ENCODE peak calls at places on chromosomes 2 and 18, in seven cellular contexts. V is CD8-positive, alpha-beta T cell; U is BE2C; L is PC-9; W is stomach; K is mammary epithelial cell; X is adrenal gland. P is an unnamed sample. For H3K36me3, the result is how much of the 10 kb centered on the place peaks cover.

GRCh38 chr2:108447947-108448677 is 894 bp upstream of the GCC2 start:
- DNase-seq in X (no peak), K (no peak), L (no peak), W (peak), V (peak), U (peak), P (no peak)

GRCh38 chr2:88483200-88483599 is 30.7 kb upstream of the FOXI3 start:
- DNase-seq in X (no peak), L (peak), V (no peak), U (no peak), W (no peak), K (no peak), P (no peak)

GRCh38 chr18:10233082-10233875 is 221.2 kb upstream of the APCDD1 start:
- DNase-seq in W (no peak), V (no peak), U (no peak), L (no peak), K (no peak), X (no peak), P (no peak)

GRCh38 chr2:174688079-174688478 is 76.2 kb downstream of the CHRNA1 start:
- DNase-seq in K (peak), V (no peak), L (no peak), U (no peak), W (no peak), X (no peak), P (peak)

GRCh38 chr18:78378403-78378802 is 601.2 kb upstream of the SALL3 start:
- DNase-seq in V (no peak), U (no peak), K (no peak), X (no peak), L (no peak), W (no peak), P (no peak)

GRCh38 chr2:66665124-66665984 is 230.4 kb downstream of the MEIS1 start:
- DNase-seq in X (no peak), K (peak), U (no peak), W (no peak), L (no peak), V (no peak), P (peak)

GRCh38 chr2:37224063-37224462 is 7.3 kb downstream of the CEBPZ start:
- DNase-seq in W (no peak), V (no peak), X (no peak), L (no peak), K (no peak), U (no peak), P (no peak)

GRCh38 chr2:219071189-219071816 is 10.6 kb upstream of the IHH start:
- DNase-seq in V (no peak), L (peak), U (no peak), X (no peak), W (peak), K (peak), P (peak)

GRCh38 chr18:5106730-5107129 is 90.3 kb downstream of the AKAIN1 start:
- DNase-seq in V (no peak), U (no peak), K (no peak), L (no peak), W (no peak), X (no peak), P (no peak)

GRCh38 chr2:10170256-10170655 is 47.7 kb downstream of the RRM2 start:
- DNase-seq in W (no peak), X (no peak), L (no peak), K (peak), V (no peak), U (no peak), P (peak)

GRCh38 chr18:4582677-4583076 is 127.6 kb upstream of the DLGAP1 start:
- DNase-seq in L (no peak), X (no peak), U (no peak), V (no peak), K (no peak), W (no peak), P (no peak)

GRCh38 chr18:62566818-62567217 is 44.0 kb downstream of the ZCCHC2 start:
- DNase-seq in L (no peak), V (no peak), W (no peak), U (no peak), X (no peak), K (no peak), P (no peak)

GRCh38 chr2:140526575-140526974 is 1604.2 kb downstream of the LRP1B start:
- DNase-seq in K (peak), W (no peak), L (peak), X (no peak), V (no peak), U (no peak), P (peak)

GRCh38 chr2:31107588-31108300 is 30.5 kb downstream of the GALNT14 start:
- DNase-seq in X (no peak), U (no peak), V (no peak), K (peak), L (no peak), W (no peak), P (peak)

GRCh38 chr2:200471324-200471848 is 38.5 kb downstream of the KCTD18 start:
- DNase-seq in X (no peak), V (peak), W (no peak), L (no peak), U (peak), K (peak), P (peak)

GRCh38 chr18:51569153-51569552 is 371.7 kb upstream of the MEX3C start:
- DNase-seq in K (no peak), L (no peak), X (no peak), V (no peak), W (no peak), U (no peak), P (no peak)

GRCh38 chr2:234494361-234495075 is 2.4 kb downstream of the ARL4C start:
- DNase-seq in U (no peak), V (no peak), W (peak), K (peak), X (no peak), L (peak), P (peak)

GRCh38 chr2:38386831-38387230 is 9.8 kb upstream of the ATL2 start:
- DNase-seq in L (no peak), W (no peak), V (no peak), U (no peak), K (no peak), X (no peak), P (no peak)

GRCh38 chr2:191486584-191487320 is 191.2 kb upstream of the NABP1 start:
- DNase-seq in X (no peak), W (no peak), K (peak), L (peak), V (no peak), U (peak), P (peak)

GRCh38 chr18:61702007-61702406 is 190.8 kb downstream of the RNF152 start:
- DNase-seq in V (no peak), W (no peak), K (peak), L (no peak), U (no peak), X (no peak), P (peak)

GRCh38 chr2:201208563-201209252 is 25.8 kb downstream of the CASP10 start:
- DNase-seq in X (peak), L (no peak), W (no peak), V (no peak), U (no peak), K (no peak), P (no peak)

GRCh38 chr2:134177351-134177931 is 76.4 kb upstream of the MGAT5 start:
- DNase-seq in X (peak), V (no peak), L (no peak), W (peak), K (peak), U (no peak), P (no peak)

GRCh38 chr18:55289775-55290174 is 298.2 kb downstream of the TCF4 start:
- DNase-seq in W (no peak), L (no peak), V (no peak), K (no peak), U (no peak), X (no peak), P (no peak)

GRCh38 chr2:89763581-89764485 is 1072.4 kb downstream of the RPIA start:
- DNase-seq in L (no peak), U (peak), X (peak), V (no peak), W (peak), K (no peak), P (no peak)

GRCh38 chr2:9782197-9782719 is 61.0 kb upstream of the TAF1B start:
- DNase-seq in K (peak), W (no peak), L (peak), U (no peak), X (no peak), V (peak), P (peak)

GRCh38 chr18:42078711-42079110 is 123.7 kb downstream of the PIK3C3 start:
- DNase-seq in X (no peak), U (no peak), K (no peak), L (no peak), V (no peak), W (no peak), P (no peak)

GRCh38 chr18:46148810-46149209 is 44.6 kb downstream of the HAUS1 start:
- DNase-seq in U (peak), V (peak), K (peak), W (peak), X (peak), L (peak), P (peak)

GRCh38 chr2:105789745-105790466 is 45.2 kb downstream of the NCK2 start:
- DNase-seq in U (no peak), K (peak), X (peak), V (peak), L (no peak), W (no peak), P (peak)

GRCh38 chr2:101097638-101098037 is 53.5 kb downstream of the TBC1D8 start:
- DNase-seq in V (no peak), X (no peak), W (no peak), L (no peak), K (no peak), U (no peak), P (no peak)

GRCh38 chr2:11338580-11338979 is 5.9 kb downstream of the ROCK2 start:
- DNase-seq in U (no peak), K (no peak), W (no peak), L (no peak), X (no peak), V (no peak), P (no peak)

GRCh38 chr2:32372519-32373182 is 15.8 kb downstream of the BIRC6 start:
- DNase-seq in X (no peak), L (no peak), W (no peak), K (no peak), U (no peak), V (no peak), P (no peak)

GRCh38 chr18:29188760-29189159 is 1011.8 kb upstream of the CDH2 start:
- DNase-seq in V (no peak), U (no peak), X (no peak), L (no peak), K (peak), W (no peak), P (peak)

GRCh38 chr2:101341421-101341820 is 32.9 kb upstream of the RNF149 start:
- DNase-seq in X (no peak), W (no peak), K (no peak), L (no peak), U (no peak), V (no peak), P (no peak)

GRCh38 chr2:37527362-37527761 is 144.1 kb downstream of the CDC42EP3 start:
- DNase-seq in U (no peak), K (no peak), V (no peak), X (no peak), W (no peak), L (no peak), P (peak)

GRCh38 chr2:227862741-227863588 is 8.5 kb upstream of the DAW1 start:
- DNase-seq in W (no peak), K (peak), V (no peak), X (no peak), U (no peak), L (peak), P (peak)

GRCh38 chr2:62198237-62198633 is 2.3 kb downstream of the B3GNT2 start:
- DNase-seq in K (no peak), W (no peak), V (no peak), X (no peak), U (no peak), L (no peak), P (no peak)

DNA sequence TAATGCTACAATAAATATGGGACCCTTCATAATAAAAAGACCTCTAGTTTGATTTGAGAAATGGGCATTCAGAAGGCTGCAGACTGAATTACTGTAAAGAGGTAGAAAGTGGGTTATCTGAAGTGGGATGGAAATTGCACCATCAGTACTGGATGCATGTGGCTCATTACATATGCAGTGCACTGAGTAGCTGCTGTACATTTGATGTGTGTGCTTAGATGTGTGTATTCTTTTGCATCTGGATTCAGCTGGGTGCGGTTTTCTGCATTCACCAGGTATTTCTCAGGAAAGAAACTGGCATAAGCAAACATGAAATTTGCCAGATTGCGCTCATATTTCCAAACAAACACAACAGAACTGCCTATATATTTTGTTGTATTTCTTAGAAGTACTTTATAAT is 38.2 kb downstream of the NDC80 start:
- DNase-seq in L (no peak), W (no peak), V (no peak), U (no peak), X (no peak), K (no peak), P (no peak)
- H3K4me3 ChIP-seq in L (no peak), W (no peak), V (no peak), U (no peak), X (no peak), K (no peak), P (no peak)

DNA sequence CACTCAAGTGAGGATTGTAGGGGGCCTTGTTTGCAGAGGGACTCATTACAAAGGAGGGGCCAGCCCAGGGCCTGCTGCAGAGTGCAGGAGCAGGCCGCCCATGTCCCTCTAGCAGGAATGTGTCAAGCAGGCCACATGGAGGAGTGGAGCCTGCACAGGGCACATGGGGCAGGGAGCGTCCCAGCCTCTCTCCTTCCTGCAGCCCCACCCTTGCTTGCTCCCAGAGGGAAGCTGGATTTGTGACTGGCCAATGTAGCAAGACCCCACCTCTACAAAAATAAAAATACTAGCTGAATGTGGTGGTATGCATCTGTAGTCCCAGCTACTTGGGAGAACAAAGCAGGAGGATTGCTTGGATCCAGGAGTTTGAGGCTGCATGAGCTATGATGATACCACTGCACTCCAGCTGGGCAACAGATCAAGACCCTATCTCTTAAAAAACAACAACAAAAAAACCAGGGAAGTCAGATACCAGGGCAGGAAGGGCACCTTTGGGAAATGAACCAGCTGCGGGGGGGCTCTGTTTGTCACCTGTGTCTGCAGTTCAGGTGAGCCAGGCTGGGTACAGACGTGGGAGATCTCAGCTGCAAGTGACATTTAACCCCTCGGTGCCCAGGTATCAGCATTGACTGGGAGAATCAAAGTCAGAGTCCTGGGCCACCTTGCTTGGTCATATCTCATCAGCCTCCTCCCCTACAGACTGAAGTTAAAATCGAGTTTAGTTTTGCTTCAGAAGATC is 27.7 kb downstream of the IMPA2 start:
- DNase-seq in X (no peak), W (no peak), K (no peak), L (no peak), V (no peak), U (no peak), P (no peak)
- H3K36me3 ChIP-seq in X (under half), W (half or more), K (under half), L (under half), V (under half), U (under half), P (under half)

DNA sequence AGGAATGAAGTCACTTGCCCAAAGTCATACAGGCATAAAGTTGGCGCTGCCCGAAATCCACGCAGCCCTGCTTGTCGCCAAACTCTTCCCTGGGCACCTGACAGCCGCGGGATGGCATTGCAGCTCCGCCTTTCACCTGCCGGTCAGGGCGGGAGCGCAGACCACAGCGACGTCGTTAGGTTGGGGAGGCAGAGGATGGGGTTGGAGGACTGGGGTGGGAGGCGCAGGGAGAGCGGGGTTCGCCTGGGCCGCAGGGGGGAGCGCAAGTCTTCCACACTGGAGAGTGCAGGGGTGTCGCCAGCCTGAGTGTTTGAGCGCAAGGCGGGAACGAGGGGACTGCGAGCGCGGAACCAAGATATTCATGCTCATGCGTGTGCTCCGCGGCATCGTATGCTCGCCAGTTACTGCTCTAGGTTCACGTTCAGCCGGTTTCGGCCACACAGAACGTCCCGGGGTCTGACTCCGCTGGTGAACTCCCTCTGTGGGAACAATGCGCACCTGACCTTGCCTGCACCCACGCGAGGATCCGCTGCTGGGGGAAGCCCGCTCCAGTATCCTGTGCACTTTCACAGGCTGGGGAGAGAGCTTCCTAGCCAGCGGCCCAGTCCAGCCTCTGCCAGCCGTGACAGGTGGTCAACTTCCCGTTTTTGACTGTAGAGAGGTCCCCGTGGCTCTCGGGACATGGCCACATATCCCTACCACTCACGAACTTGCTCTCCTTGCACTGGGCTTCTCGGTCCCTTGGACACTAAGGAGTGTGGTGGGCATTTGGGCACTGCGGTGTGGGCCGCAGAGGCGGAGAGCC is 767 bp upstream of the NPPC start:
- DNase-seq in X (peak), K (no peak), L (no peak), U (no peak), W (no peak), V (no peak), P (peak)
- TF ChIP-seq CTCF in X (no peak), K (no peak), L (no peak), U (no peak), W (no peak), V (no peak), P (no peak)

DNA sequence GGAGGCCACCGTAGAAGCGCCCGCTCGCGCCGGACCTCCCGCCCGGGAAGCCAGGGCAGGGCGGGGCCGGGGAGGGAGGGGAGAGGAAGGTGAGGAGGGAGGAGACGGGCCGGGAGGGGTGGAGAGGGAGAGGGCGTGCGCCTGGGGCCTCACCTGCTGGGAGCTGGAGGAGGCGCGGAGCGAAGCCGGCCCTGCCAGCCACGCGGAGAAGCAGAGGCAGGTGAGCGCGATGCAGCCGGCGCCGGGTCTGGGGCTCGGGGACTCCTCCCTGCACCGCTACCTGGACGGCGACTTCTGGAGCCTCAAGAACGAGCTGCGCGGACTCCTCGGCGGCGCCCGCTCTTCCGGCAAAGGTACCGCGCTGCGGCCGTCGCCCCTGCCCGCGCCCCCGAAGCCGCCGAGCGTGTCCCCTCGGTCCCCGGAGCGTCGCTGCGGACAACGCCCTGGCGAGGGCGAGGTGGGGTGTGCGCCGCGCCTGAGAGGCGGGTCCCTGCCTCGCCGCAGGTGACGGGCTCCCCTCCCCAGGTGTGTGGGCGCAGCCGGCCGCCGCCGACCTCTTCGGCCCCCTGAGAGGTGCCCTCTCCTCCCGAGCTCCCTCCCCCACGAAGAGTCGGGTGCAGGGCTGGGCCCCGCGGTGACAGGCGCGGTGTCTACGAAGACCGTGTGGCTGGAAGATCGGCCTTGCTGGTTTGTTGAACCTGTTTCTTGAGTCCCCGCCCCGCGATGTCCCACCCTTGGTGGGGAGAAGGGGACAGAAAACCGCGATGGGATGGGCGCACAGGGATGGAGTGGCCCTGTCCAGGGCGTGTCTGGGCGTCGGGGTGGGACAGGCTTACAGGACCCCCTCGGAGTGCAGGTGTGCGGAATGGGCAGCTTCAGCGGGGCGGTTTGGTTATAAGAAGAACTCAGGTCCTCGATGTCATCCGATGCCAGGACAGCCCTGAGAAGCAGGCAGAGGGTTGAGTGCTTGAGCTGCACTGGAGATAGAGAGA is at the start of gene ACOXL:
- DNase-seq in X (no peak), U (no peak), L (peak), V (no peak), K (peak), W (peak), P (peak)
- H3K4me3 ChIP-seq in X (no peak), U (no peak), L (peak), V (peak), K (peak), W (peak), P (peak)

GRCh38 chr2:159366538-159366937 is 80.0 kb upstream of the WDSUB1 start:
- DNase-seq in U (no peak), X (no peak), W (no peak), V (no peak), K (no peak), L (no peak), P (no peak)

GRCh38 chr2:159375241-159375640 is 88.7 kb upstream of the WDSUB1 start:
- DNase-seq in U (no peak), V (no peak), W (no peak), X (no peak), K (peak), L (no peak), P (peak)

GRCh38 chr2:159371506-159371905 is 85.0 kb upstream of the WDSUB1 start:
- DNase-seq in V (no peak), K (no peak), W (no peak), X (no peak), U (no peak), L (no peak), P (no peak)
- H3K36me3 ChIP-seq in V (under half), K (under half), W (half or more), X (under half), U (under half), L (under half), P (under half)

GRCh38 chr2:20190862-20191713 is 33.8 kb downstream of the SDC1 start:
- DNase-seq in V (no peak), K (no peak), W (peak), U (peak), X (no peak), L (peak), P (no peak)
- TF ChIP-seq CTCF in V (no peak), K (peak), W (no peak), U (peak), X (no peak), L (peak), P (peak)